ENCODE peak calls at places on chromosomes 11 and 22, in four cellular contexts. One of them, this sample, is unnamed.
A peak's percentile ranks its signal among the peaks of the same experiment; 100 is the strongest.

GRCh38 chr11:72975778-72976520 is 161.7 kb downstream of the ATG16L2 start:
- DNase-seq in body of pancreas: no peak
- DNase-seq in pancreas: no peak
- DNase-seq in neural progenitor cell: no peak
- DNase-seq in this sample: no peak

GRCh38 chr22:29625090-29625825 is 21.8 kb downstream of the NF2 start:
- DNase-seq in body of pancreas: peak; percentile 70
- DNase-seq in pancreas: no peak
- DNase-seq in neural progenitor cell: peak; percentile 62
- DNase-seq in this sample: no peak

GRCh38 chr22:43440556-43440955 is 28.7 kb downstream of the MPPED1 start:
- DNase-seq in body of pancreas: no peak
- DNase-seq in pancreas: no peak
- DNase-seq in neural progenitor cell: no peak
- DNase-seq in this sample: no peak

GRCh38 chr11:47412152-47412746 is 3.9 kb downstream of the SLC39A13 start:
- DNase-seq in body of pancreas: peak; percentile 54
- DNase-seq in pancreas: peak; percentile 81
- DNase-seq in neural progenitor cell: peak; percentile 80
- DNase-seq in this sample: peak; percentile 42

GRCh38 chr11:64000026-64000739 is 13.9 kb downstream of the OTUB1 start:
- DNase-seq in body of pancreas: peak; percentile 66
- DNase-seq in pancreas: peak; percentile 85
- DNase-seq in neural progenitor cell: peak; percentile 91
- DNase-seq in this sample: peak; percentile 73

GRCh38 chr11:106421673-106422292 is 344.3 kb downstream of the AASDHPPT start:
- DNase-seq in body of pancreas: no peak
- DNase-seq in pancreas: no peak
- DNase-seq in neural progenitor cell: peak; percentile 40
- DNase-seq in this sample: no peak

GRCh38 chr11:66749091-66749490 is 20.1 kb upstream of the SPTBN2 start:
- DNase-seq in body of pancreas: no peak
- DNase-seq in pancreas: no peak
- DNase-seq in neural progenitor cell: no peak
- DNase-seq in this sample: no peak

GRCh38 chr11:19444231-19444630 is 203.5 kb upstream of the E2F8 start:
- DNase-seq in body of pancreas: no peak
- DNase-seq in pancreas: no peak
- DNase-seq in neural progenitor cell: no peak
- DNase-seq in this sample: no peak

GRCh38 chr11:127037001-127037400 is 36.4 kb upstream of the KIRREL3 start:
- DNase-seq in body of pancreas: no peak
- DNase-seq in pancreas: no peak
- DNase-seq in neural progenitor cell: no peak
- DNase-seq in this sample: no peak

GRCh38 chr11:77101043-77101537 is 1.6 kb upstream of the OMP start:
- DNase-seq in body of pancreas: no peak
- DNase-seq in pancreas: no peak
- DNase-seq in neural progenitor cell: peak; percentile 40
- DNase-seq in this sample: no peak

GRCh38 chr11:62752177-62752785 is 1.7 kb downstream of the ZBTB3 start:
- DNase-seq in body of pancreas: no peak
- DNase-seq in pancreas: no peak
- DNase-seq in neural progenitor cell: no peak
- DNase-seq in this sample: no peak

GRCh38 chr11:57641426-57641825 is 8.3 kb downstream of the YPEL4 start:
- DNase-seq in body of pancreas: no peak
- DNase-seq in pancreas: no peak
- DNase-seq in neural progenitor cell: peak; percentile 60
- DNase-seq in this sample: no peak

GRCh38 chr11:44223261-44223660 is 86.7 kb downstream of the ALX4 start:
- DNase-seq in body of pancreas: no peak
- DNase-seq in pancreas: no peak
- DNase-seq in neural progenitor cell: no peak
- DNase-seq in this sample: no peak

DNA sequence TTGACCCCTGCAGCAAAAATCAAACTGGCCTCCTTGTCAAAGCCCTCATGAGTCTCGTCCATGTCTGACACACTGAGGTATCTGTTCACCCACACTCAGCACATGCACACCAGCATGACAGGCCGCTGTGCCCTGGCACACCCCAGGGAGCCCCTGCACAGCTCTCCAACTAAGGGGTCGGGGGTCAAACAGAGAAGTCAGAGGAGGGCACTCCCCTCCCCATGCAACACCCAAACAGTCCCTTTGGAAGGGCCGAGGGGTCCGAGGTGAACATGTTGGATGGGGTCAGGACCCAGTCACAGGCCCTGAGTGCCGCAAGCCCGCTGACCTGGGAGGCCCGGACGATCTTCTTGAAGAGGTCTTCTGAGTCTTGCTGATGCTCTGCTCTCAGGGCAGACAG is 14.6 kb downstream of the SUN2 start:
- DNase-seq in body of pancreas: no peak
- DNase-seq in pancreas: no peak
- DNase-seq in neural progenitor cell: no peak
- DNase-seq in this sample: no peak
- H3K4me1 ChIP-seq in body of pancreas: no peaks in the 10 kb centered on the region
- H3K4me1 ChIP-seq in pancreas: no peaks in the 10 kb centered on the region
- H3K4me1 ChIP-seq in neural progenitor cell: no peaks in the 10 kb centered on the region
- H3K4me1 ChIP-seq in this sample: peaks cover 19% of the 10 kb centered on the region

DNA sequence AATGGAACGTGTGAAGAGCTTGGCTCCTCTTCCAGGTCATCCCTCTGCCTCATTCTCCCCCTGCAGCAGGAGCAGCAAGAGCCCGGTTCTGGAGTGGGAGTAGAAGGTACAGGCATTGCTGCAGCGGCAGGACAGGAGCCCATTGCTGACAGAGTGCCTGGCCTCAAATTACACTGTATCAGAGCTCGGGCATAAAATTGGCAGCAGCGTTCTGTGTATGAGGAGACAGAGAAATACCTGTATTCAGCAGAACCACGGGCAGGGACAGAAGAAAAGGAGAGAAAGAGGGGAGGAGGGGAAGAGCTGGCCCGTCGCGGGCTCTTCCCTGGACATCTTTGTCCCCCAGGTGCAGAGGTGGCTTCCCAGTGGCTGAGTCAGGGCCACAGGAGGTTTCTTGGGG is 2.6 kb upstream of the NCF4 start:
- DNase-seq in body of pancreas: no peak
- DNase-seq in pancreas: no peak
- DNase-seq in neural progenitor cell: no peak
- DNase-seq in this sample: no peak
- H3K4me3 ChIP-seq in body of pancreas: no peak overlapping the region
- H3K4me3 ChIP-seq in pancreas: no peak overlapping the region
- H3K4me3 ChIP-seq in neural progenitor cell: no peak overlapping the region
- H3K4me3 ChIP-seq in this sample: no peak overlapping the region

GRCh38 chr22:22061085-22062077 is 78.8 kb upstream of the TOP3B start:
- DNase-seq in body of pancreas: peak; percentile 29
- DNase-seq in pancreas: no peak
- DNase-seq in neural progenitor cell: no peak
- DNase-seq in this sample: peak; percentile 24
- TF ChIP-seq CTCF in body of pancreas: peak; percentile 20
- TF ChIP-seq CTCF in pancreas: no peak
- TF ChIP-seq CTCF in neural progenitor cell: no peak
- TF ChIP-seq CTCF in this sample: peak; percentile 40

DNA sequence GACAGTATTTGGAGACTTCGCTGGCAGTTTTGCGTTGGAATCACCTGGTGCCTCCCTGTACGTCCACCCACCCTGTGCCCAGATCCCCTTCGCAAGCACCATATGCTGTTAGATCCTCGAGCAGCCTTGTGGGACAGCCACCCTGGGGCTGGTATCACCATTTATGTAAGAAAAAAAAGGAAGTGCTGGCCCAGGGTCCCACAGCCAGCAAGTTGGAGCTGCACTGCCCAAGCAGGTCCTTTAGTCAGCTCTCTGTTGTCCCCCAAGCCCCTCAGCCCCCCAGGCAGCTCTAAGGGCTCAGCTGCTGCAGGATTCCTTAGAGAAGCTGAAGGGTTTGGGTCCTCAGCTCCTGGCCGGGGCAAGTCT is 80.3 kb downstream of the FBLN1 start:
- DNase-seq in body of pancreas: no peak
- DNase-seq in pancreas: no peak
- DNase-seq in neural progenitor cell: no peak
- DNase-seq in this sample: no peak
- H3K4me1 ChIP-seq in body of pancreas: no peaks in the 10 kb centered on the region
- H3K4me1 ChIP-seq in pancreas: no peaks in the 10 kb centered on the region
- H3K4me1 ChIP-seq in neural progenitor cell: peaks cover 1% of the 10 kb centered on the region
- H3K4me1 ChIP-seq in this sample: peaks cover 5% of the 10 kb centered on the region

GRCh38 chr22:37416806-37417205 is 10.5 kb downstream of the ELFN2 start:
- DNase-seq in body of pancreas: peak; percentile 36
- DNase-seq in pancreas: no peak
- DNase-seq in neural progenitor cell: peak; percentile 77
- DNase-seq in this sample: no peak
- H3K4me3 ChIP-seq in body of pancreas: no peak overlapping the region
- H3K4me3 ChIP-seq in pancreas: no peak overlapping the region
- H3K4me3 ChIP-seq in neural progenitor cell: no peak overlapping the region
- H3K4me3 ChIP-seq in this sample: no peak overlapping the region

DNA sequence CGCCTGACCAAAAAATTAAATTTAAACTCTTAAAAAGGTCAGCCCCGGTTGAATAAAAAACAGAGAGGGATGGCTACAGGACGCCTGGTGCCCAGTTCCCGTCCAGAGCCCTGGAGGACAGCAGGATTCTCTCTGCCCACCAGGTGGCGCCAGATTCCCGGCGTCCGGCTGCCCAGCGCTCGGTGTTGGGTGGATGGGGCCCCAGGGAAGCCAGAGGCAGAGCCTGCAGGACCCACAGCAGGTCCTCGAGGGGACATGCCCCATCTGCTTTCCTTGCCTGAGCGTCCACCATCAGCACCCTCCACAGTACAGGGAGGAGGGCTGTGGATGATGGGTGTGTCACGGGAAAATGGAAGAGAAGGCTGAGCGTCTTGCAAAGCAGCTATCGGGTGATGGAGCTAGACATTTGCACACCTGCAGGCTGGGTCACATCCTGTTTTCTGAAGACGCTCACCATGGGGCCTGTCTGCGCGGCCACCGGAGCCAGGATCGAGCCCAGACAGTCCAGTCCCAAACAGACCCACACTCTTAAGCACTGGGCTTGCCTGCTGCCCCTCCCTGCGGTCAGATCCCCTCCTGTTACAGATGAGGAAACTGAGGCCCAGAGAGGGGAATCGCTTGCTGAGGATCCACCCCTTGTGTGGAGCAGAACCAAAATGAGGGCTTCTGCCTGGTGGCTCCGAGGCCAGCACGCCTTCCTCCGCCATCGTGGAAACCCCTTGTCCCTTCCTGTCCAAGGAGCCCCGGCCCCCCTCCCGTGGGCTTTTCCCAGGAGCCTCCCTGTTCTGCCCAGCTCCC is 18.5 kb upstream of the CBX7 start:
- DNase-seq in body of pancreas: peak; percentile 85
- DNase-seq in pancreas: peak; percentile 98
- DNase-seq in neural progenitor cell: peak; percentile 89
- DNase-seq in this sample: peak; percentile 85
- TF ChIP-seq CTCF in body of pancreas: peak; percentile 97
- TF ChIP-seq CTCF in pancreas: peak; percentile 92
- TF ChIP-seq CTCF in neural progenitor cell: peak; percentile 94
- TF ChIP-seq CTCF in this sample: peak; percentile 96

DNA sequence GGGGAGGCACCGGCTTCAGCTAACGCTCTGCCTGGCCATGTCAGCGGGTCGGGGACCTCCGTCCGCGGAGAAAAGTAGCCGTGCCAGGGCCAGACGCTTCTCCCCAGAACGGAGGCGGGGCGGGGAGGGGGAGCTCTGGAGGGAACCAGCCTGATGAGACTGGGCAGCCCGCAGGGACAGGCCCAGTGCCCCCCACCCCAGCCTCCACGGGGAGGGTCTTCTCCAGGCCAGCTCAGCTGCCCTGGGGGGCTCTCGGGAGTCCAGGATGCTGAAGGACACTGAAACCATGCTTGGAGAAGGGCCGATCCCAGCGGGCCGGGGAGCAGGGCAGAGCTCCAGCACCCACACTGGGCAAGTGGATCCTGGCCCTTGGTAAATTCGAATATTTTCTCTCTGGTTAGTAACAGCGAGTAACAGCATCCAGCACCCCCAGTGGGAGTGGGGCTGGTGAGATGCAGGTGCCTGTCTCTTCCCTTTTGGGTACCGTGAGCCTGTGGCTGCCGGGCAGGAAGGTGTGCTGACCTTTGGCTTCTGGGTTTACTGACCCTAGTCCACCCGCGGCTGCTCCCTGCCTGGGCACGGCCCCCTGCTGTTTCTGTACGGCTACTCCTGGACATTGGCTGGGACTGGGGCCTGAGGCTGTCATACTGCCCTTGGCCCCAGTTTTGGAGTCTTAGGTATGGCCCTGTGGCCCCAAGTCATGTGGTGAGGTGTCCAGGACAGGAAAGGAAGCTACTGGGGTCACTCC is 35.8 kb downstream of the GRAMD4 start:
- DNase-seq in body of pancreas: no peak
- DNase-seq in pancreas: no peak
- DNase-seq in neural progenitor cell: no peak
- DNase-seq in this sample: no peak
- H3K4me1 ChIP-seq in body of pancreas: peaks cover 24% of the 10 kb centered on the region
- H3K4me1 ChIP-seq in pancreas: no peaks in the 10 kb centered on the region
- H3K4me1 ChIP-seq in neural progenitor cell: peaks cover 5% of the 10 kb centered on the region
- H3K4me1 ChIP-seq in this sample: peaks cover 94% of the 10 kb centered on the region

DNA sequence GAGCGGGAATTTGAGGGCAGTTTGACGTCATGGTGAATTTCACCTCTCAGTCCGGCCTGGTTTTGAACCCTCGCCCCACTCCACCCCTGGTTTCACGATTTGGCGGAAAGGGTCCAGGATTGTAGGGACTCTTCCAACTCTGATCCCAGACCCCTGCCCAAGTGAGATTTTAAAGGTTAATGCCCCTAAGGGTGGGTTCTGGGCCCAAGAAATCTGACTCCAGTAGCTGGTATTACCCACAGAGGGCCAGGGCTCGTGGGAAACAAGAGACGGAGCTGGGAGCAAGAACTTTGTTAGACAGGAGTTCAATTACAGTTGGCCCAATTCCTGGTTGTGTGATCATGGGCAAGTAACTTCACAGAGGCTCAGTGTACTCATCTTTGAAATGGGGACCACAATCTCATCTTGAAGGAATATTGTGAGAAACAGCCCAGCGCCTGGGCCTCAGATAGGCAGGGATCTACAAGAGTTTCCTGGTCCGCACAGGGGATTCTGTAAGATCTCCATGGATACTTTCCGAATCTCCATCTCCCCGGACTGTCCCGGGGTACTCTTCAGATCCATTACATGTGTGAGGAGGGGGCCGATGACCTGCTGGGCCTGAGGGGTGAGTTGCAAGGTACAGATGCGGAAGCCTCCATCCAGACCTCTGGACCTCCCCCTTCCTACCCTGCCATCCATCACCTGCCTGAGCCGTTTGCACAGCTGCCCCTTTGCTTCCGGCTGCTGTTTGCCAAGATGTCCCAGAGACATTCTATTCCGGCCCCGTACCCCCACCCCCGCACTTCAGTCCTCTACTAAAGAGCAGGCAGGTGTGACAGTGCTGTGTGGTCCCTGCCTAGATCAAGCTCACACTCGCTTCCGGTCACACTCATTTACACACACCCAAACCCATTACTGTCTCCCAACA is 685 bp upstream of the CALCA start:
- DNase-seq in body of pancreas: no peak
- DNase-seq in pancreas: peak; percentile 44
- DNase-seq in neural progenitor cell: peak; percentile 15
- DNase-seq in this sample: no peak
- H3K4me3 ChIP-seq in body of pancreas: no peak overlapping the region
- H3K4me3 ChIP-seq in pancreas: no peak overlapping the region
- H3K4me3 ChIP-seq in neural progenitor cell: peak overlapping the region; percentile 46
- H3K4me3 ChIP-seq in this sample: peak overlapping the region; percentile 58